ENCODE peak calls at places on chromosomes 16 and 17, in four cellular contexts. M is lung, K is neural progenitor cell, R is cardiac muscle cell. O is an unnamed sample.

GRCh38 chr16:2782583-2783351 is 4.6 kb downstream of the PRSS33 start:
- DNase-seq in R (no peak), K (no peak), M (no peak), O (no peak)

GRCh38 chr16:80084614-80085013 is 456.2 kb upstream of the DYNLRB2 start:
- DNase-seq in R (peak; percentile 66), K (peak; percentile 87), M (no peak), O (peak; percentile 68)

GRCh38 chr16:17520567-17520966 is 49.8 kb upstream of the XYLT1 start:
- DNase-seq in M (no peak), R (no peak), K (no peak), O (no peak)

GRCh38 chr16:48217708-48218107 is 26.4 kb upstream of the LONP2 start:
- DNase-seq in M (no peak), K (no peak), R (no peak), O (no peak)

GRCh38 chr17:57915980-57916757 is 39.0 kb downstream of the CUEDC1 start:
- DNase-seq in R (no peak), M (no peak), K (peak; percentile 94), O (no peak)

GRCh38 chr17:50249887-50250286 is 24.4 kb upstream of the TMEM92 start:
- DNase-seq in M (no peak), K (no peak), R (no peak), O (no peak)

GRCh38 chr16:48123104-48123788 is 32.5 kb downstream of the ABCC12 start:
- DNase-seq in M (peak; percentile 30), R (no peak), K (no peak), O (peak; percentile 99)

GRCh38 chr16:4675864-4676786 is 17.2 kb upstream of the NUDT16L1 start:
- DNase-seq in M (no peak), K (no peak), R (peak; percentile 46), O (no peak)

GRCh38 chr17:30550512-30551273 is 73.5 kb downstream of the GOSR1 start:
- DNase-seq in K (no peak), R (no peak), M (no peak), O (peak; percentile 11)

GRCh38 chr16:11797166-11797956 is at the start of gene ZC3H7A:
- DNase-seq in M (peak; percentile 96), R (peak; percentile 99), K (peak; percentile 99), O (peak; percentile 94)

DNA sequence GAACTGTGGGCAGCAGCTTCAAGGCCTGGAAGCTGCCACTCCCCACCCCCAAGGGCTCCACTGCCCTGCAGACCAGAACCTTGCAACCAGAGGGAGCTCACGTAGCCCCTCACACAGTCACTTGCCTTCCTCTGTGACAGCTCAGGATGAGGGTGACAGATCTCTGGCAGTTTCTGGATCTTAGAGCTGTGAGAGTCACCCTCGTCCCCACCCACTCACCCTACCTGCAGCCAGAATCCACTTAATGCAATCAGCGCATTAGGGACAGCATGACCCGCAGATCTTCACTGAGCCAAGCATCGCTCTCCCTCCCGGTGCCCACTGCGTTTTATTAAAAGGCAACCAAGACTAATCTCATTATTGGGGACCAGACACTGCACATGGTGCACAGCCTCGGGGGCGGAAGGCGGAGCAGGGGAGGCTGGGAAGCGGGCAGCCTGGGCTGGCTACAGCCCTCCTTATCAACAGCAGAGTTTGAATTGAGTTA is 3.5 kb downstream of the CYB561 start:
- DNase-seq in K (peak; percentile 67), R (peak; percentile 48), M (no peak), O (no peak)
- TF ChIP-seq CTCF in K (peak; percentile 41), R (peak; percentile 22), M (no peak), O (peak; percentile 51)

DNA sequence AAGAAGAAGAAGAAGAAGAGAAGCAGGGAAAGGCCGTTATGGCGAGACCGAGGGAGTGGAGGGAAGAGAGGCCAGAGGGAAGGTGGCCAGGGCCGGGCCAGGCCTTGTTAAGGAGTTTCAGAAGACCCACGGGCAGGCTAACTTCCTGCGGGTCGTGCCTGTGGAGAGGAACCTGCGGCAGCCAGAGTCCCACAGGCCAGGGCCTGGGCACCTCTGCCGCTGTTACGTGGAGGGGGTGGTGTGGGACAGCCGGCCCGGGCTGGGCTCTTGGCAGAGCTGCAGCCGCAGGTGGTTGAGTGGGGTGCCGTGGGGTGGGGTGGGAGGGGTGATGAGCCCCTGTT is 5.5 kb downstream of the WDR81 start:
- DNase-seq in R (no peak), M (no peak), K (no peak), O (no peak)
- H3K4me3 ChIP-seq in R (no peak overlapping the region), M (no peak overlapping the region), K (no peak overlapping the region), O (no peak overlapping the region)

GRCh38 chr16:57412584-57412983 is 8.0 kb downstream of the CCL17 start:
- DNase-seq in K (no peak), M (no peak), R (no peak), O (no peak)

GRCh38 chr16:57413301-57413730 is 8.7 kb downstream of the CCL17 start:
- DNase-seq in R (no peak), M (no peak), K (no peak), O (no peak)

GRCh38 chr16:57413733-57414132 is 9.2 kb downstream of the CCL17 start:
- DNase-seq in K (no peak), R (no peak), M (no peak), O (no peak)

GRCh38 chr16:57419506-57419905 is 14.9 kb downstream of the CCL17 start:
- DNase-seq in M (no peak), R (no peak), K (no peak), O (no peak)

GRCh38 chr16:57416084-57416483 is 11.5 kb downstream of the CCL17 start:
- DNase-seq in M (no peak), K (no peak), R (no peak), O (no peak)
- H3K27ac ChIP-seq in M (peak overlapping the region; percentile 9), K (no peak overlapping the region), R (no peak overlapping the region), O (no peak overlapping the region)

DNA sequence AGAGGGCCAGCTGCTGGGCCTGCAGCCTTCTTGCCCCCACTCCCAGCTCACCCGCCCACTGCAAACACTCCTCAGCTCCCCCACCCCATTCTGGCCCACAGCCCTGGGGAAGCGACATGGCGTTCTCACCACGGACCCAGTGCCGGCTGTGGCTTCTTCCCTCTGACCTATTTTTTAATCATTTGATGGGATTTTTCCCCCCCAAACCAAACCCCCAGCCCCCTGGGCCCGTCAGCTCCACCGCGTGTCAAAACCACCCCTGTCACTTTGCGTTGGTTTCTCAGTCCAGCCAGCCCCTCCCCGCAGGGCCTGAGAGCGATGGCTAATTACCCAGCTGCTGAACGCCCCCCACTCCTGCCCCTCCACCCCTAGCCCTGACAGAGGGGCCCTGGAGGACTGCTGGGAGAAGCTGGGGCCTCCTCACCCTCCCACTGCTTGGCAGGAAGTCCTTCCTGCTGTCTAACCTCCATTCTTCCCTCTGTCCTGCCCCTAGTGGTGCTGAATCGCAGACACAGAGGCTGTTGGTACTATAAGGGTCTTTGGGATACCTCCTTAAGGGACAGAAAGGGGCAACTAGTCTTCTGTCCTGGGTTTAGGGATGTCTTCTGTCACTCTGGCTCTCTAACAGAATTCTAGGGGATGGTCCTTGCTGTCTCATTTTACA is 7.5 kb upstream of the TBX21 start:
- DNase-seq in K (no peak), M (no peak), R (no peak), O (no peak)
- TF ChIP-seq CTCF in K (peak; percentile 26), M (no peak), R (no peak), O (peak; percentile 26)

GRCh38 chr17:39927101-39927927 is at the start of the genes LRRC3C and ORMDL3:
- DNase-seq in K (peak; percentile 98), M (peak; percentile 94), R (peak; percentile 95), O (peak; percentile 88)

GRCh38 chr17:39926588-39927100 is 757 bp downstream of the ORMDL3 start:
- DNase-seq in M (peak; percentile 65), K (peak; percentile 71), R (peak; percentile 33), O (peak; percentile 14)

GRCh38 chr17:39927928-39928867 is 666 bp downstream of the LRRC3C start:
- DNase-seq in R (peak; percentile 45), M (peak; percentile 56), K (peak; percentile 75), O (peak; percentile 3)

GRCh38 chr17:39928868-39929651 is 1.5 kb downstream of the LRRC3C start:
- DNase-seq in K (no peak), M (no peak), R (no peak), O (peak; percentile 79)

DNA sequence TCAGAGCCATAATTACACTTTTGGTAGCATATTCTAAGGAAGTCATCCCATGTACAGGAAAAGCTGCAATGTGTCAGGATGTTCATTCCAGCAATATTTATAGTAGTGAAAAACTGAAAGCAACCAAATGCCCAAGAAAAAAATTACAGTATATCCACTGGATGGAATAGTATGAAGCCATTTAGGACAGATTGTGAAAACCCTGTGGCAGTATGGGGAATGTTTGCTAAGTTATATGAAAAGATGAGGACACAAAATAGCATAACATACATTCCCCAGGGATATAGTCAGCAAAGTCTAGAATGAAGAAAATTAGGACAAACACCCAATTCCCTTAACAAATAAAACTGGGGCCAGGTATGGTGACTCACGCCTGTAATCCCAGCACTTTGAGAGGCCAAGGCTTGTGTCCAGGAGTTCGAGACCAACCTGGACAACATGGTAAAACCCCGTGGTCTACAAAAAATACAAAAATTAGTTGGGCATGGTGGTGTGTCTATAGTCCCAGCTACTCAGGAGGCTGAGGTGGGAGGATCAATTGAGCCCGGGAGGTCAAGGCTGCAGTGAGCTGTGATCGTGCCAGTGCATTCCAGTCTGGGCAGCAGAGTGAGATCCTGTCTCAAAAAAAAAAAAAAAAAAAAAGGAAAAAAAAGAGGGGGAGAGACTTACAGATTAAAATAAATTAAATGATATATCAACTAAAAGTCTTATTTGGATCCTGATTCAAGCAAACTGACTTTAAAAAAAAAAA is 2.3 kb downstream of the LRRC3C start:
- DNase-seq in K (no peak), R (no peak), M (no peak), O (peak; percentile 63)
- H3K4me3 ChIP-seq in K (no peak overlapping the region), R (no peak overlapping the region), M (no peak overlapping the region), O (no peak overlapping the region)

DNA sequence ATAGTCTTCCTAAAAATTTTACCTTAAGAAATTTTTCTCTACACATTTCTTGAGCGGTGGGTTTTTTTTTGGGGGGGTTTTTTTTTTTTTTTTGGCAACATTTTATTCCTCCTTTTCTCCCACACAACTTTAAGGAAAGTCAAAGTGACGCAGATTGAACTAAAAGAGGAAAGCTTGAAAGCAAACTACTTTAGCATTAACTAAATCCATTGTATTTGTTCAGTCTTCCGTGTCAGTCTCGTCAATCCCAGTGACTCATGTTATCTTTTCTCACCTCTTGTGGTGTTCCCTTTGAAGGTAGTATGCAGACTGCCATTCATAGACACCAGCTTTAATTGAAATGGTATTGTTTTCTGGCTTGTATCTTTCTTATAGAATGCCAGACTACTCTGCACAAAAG is 39.3 kb downstream of the TADA2A start:
- DNase-seq in K (peak; percentile 86), R (no peak), M (no peak), O (no peak)
- H3K27ac ChIP-seq in K (peak overlapping the region; percentile 57), R (no peak overlapping the region), M (no peak overlapping the region), O (no peak overlapping the region)

GRCh38 chr16:67561824-67562525 is 351 bp upstream of the CTCF start:
- DNase-seq in K (peak; percentile 98), R (peak; percentile 96), M (peak; percentile 97), O (peak; percentile 92)

GRCh38 chr16:67562526-67562917 is at the start of gene CTCF:
- DNase-seq in M (peak; percentile 79), K (peak; percentile 96), R (peak; percentile 92), O (peak; percentile 53)

GRCh38 chr16:67561501-67561823 is 864 bp upstream of the CTCF start:
- DNase-seq in K (no peak), M (no peak), R (no peak), O (no peak)

GRCh38 chr16:67563708-67564468 is 1.6 kb downstream of the CTCF start:
- DNase-seq in M (peak; percentile 62), R (peak; percentile 35), K (peak; percentile 36), O (peak; percentile 35)

GRCh38 chr16:67562918-67563707 is 787 bp downstream of the CTCF start:
- DNase-seq in M (peak; percentile 54), K (peak; percentile 92), R (peak; percentile 90), O (peak; percentile 16)
- TF ChIP-seq CTCF in M (no peak), K (peak; percentile 45), R (peak; percentile 14), O (peak; percentile 25)

DNA sequence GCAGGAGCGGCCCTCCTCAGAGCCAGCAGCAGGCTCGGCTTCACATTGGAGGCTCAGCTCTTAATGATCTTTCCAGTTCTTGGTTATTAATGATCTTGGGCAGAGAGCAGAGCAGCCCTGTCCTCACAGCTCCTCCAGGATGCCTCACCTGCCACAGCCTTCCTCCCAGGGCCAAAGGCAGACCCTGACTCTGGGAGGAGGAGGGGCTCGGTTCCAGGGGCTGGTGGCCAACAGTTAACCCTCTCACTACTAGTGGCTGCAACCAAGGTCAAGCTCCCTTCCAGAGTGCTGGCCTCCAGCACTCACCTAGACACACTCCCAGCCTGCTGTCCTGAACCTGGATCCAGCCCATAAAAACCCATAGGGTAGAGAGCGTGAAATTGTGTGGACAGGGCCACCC is 19.2 kb downstream of the GRIN2C start:
- DNase-seq in K (no peak), R (peak; percentile 16), M (no peak), O (no peak)
- H3K4me3 ChIP-seq in K (no peak overlapping the region), R (no peak overlapping the region), M (no peak overlapping the region), O (no peak overlapping the region)